ENCODE peak calls at places on chromosomes 6 and 20, in seven cellular contexts. S is HEK293T, A is memory B cell, E is MM.1S, O is nephron progenitor cell, D is myocyte, R is HT-29. M is an unnamed sample.

GRCh38 chr6:149443411-149444181 is 41.2 kb downstream of the ZC3H12D start:
- DNase-seq in S (no peak), A (no peak), E (no peak), O (no peak), D (no peak), R (no peak), M (no peak)

GRCh38 chr6:87832025-87832825 is 130.2 kb upstream of the AKIRIN2 start:
- DNase-seq in S (no peak), A (no peak), E (peak; percentile 64), O (no peak), D (peak; percentile 30), R (peak; percentile 9), M (no peak)

GRCh38 chr20:2297352-2297717 is 1.5 kb downstream of the TGM3 start:
- DNase-seq in S (no peak), A (no peak), E (no peak), O (no peak), D (no peak), R (no peak), M (no peak)

GRCh38 chr6:155521719-155522118 is 66.1 kb upstream of the NOX3 start:
- DNase-seq in S (no peak), A (no peak), E (no peak), O (no peak), D (peak; percentile 22), R (no peak), M (no peak)

GRCh38 chr6:146014233-146014632 is 14.6 kb upstream of the GRM1 start:
- DNase-seq in S (no peak), A (no peak), E (no peak), O (no peak), D (no peak), R (no peak), M (no peak)

GRCh38 chr6:140907235-140907634 is 1225.5 kb upstream of the GJE1 start:
- DNase-seq in S (no peak), A (no peak), E (no peak), O (no peak), D (no peak), R (no peak), M (no peak)

GRCh38 chr20:15610700-15611277 is 962.5 kb downstream of the KIF16B start:
- DNase-seq in S (no peak), A (no peak), E (no peak), O (no peak), D (no peak), R (no peak), M (no peak)

GRCh38 chr6:89339565-89339964 is 13.0 kb downstream of the UBE2J1 start:
- DNase-seq in S (no peak), A (no peak), E (no peak), O (no peak), D (no peak), R (no peak), M (no peak)

GRCh38 chr6:138688580-138688979 is 85.0 kb upstream of the CCDC28A start:
- DNase-seq in S (no peak), A (no peak), E (no peak), O (no peak), D (no peak), R (no peak), M (no peak)

GRCh38 chr6:33197431-33198048 is 2.9 kb downstream of the RXRB start:
- DNase-seq in S (peak; percentile 77), A (no peak), E (peak; percentile 38), O (peak; percentile 40), D (peak; percentile 83), R (peak; percentile 84), M (no peak)

GRCh38 chr20:33793011-33793931 is 17.9 kb upstream of the CHMP4B start:
- DNase-seq in S (no peak), A (no peak), E (no peak), O (no peak), D (peak; percentile 5), R (peak; percentile 37), M (no peak)

GRCh38 chr20:49445176-49445575 is 37.3 kb downstream of the KCNB1 start:
- DNase-seq in S (no peak), A (no peak), E (no peak), O (no peak), D (peak; percentile 14), R (no peak), M (no peak)

GRCh38 chr6:10676403-10676802 is 18.0 kb downstream of the C6orf52 start:
- DNase-seq in S (no peak), A (no peak), E (no peak), O (no peak), D (no peak), R (no peak), M (no peak)

GRCh38 chr20:47326718-47327137 is 29.8 kb downstream of the ZMYND8 start:
- DNase-seq in S (no peak), A (no peak), E (no peak), O (no peak), D (no peak), R (no peak), M (no peak)

GRCh38 chr20:11001767-11002540 is 328.2 kb upstream of the JAG1 start:
- DNase-seq in S (no peak), A (no peak), E (no peak), O (no peak), D (peak; percentile 92), R (peak; percentile 70), M (peak; percentile 42)

GRCh38 chr6:141634269-141634668 is 498.5 kb upstream of the GJE1 start:
- DNase-seq in S (no peak), A (no peak), E (no peak), O (no peak), D (no peak), R (no peak), M (no peak)

GRCh38 chr6:157688960-157689599 is 134.0 kb upstream of the SNX9 start:
- DNase-seq in S (no peak), A (no peak), E (no peak), O (no peak), D (peak; percentile 97), R (peak; percentile 19), M (no peak)

GRCh38 chr20:32241807-32242206 is 34.1 kb downstream of the POFUT1 start:
- DNase-seq in S (no peak), A (no peak), E (no peak), O (no peak), D (no peak), R (no peak), M (no peak)

GRCh38 chr6:491233-491632 is 99.7 kb downstream of the IRF4 start:
- DNase-seq in S (no peak), A (no peak), E (no peak), O (no peak), D (no peak), R (no peak), M (no peak)

GRCh38 chr6:34414999-34415858 is 10.6 kb downstream of the RPS10 start:
- DNase-seq in S (peak; percentile 53), A (peak; percentile 27), E (peak; percentile 36), O (no peak), D (peak; percentile 66), R (peak; percentile 83), M (no peak)

GRCh38 chr6:130322673-130323268 is 43.0 kb upstream of the TMEM200A start:
- DNase-seq in S (peak; percentile 55), A (no peak), E (peak; percentile 55), O (peak; percentile 33), D (peak; percentile 71), R (peak; percentile 72), M (peak; percentile 50)

GRCh38 chr6:2942916-2943563 is 28.3 kb downstream of the SERPINB6 start:
- DNase-seq in S (no peak), A (no peak), E (peak; percentile 9), O (no peak), D (no peak), R (no peak), M (no peak)

GRCh38 chr20:32577657-32578056 is 7.5 kb downstream of the NOL4L start:
- DNase-seq in S (no peak), A (no peak), E (no peak), O (no peak), D (no peak), R (no peak), M (no peak)

GRCh38 chr6:87736809-87737540 is 34.9 kb upstream of the AKIRIN2 start:
- DNase-seq in S (no peak), A (no peak), E (no peak), O (no peak), D (no peak), R (no peak), M (no peak)